ENCODE peak calls at places on chromosomes 4 and X, in six cellular contexts. Z, N, C, G, X and H are unnamed samples.

GRCh38 chrX:38973327-38973726 is 172.1 kb downstream of the MID1IP1 start:
- DNase-seq in Z (no peak), N (no peak), C (no peak), G (no peak), X (no peak), H (no peak)

GRCh38 chr4:3464349-3464905 is 1.3 kb downstream of the DOK7 start:
- DNase-seq in Z (no peak), N (no peak), C (no peak), G (no peak), X (peak; percentile 18), H (no peak)

GRCh38 chr4:53688186-53688790 is 97.0 kb upstream of the LNX1 start:
- DNase-seq in Z (no peak), N (peak; percentile 23), C (no peak), G (no peak), X (no peak), H (no peak)

GRCh38 chr4:174193438-174194015 is 89.9 kb downstream of the FBXO8 start:
- DNase-seq in Z (no peak), N (no peak), C (no peak), G (no peak), X (no peak), H (no peak)

GRCh38 chrX:55056820-55057690 is 17.8 kb upstream of the PAGE2B start:
- DNase-seq in Z (no peak), N (peak; percentile 8), C (no peak), G (no peak), X (no peak), H (no peak)

GRCh38 chr4:56655627-56656345 is 25.3 kb downstream of the HOPX start:
- DNase-seq in Z (no peak), N (peak; percentile 33), C (no peak), G (no peak), X (peak; percentile 26), H (no peak)

GRCh38 chr4:148284526-148285193 is 157.6 kb downstream of the NR3C2 start:
- DNase-seq in Z (no peak), N (no peak), C (no peak), G (no peak), X (no peak), H (no peak)

GRCh38 chr4:96170198-96170597 is 330.3 kb downstream of the PDHA2 start:
- DNase-seq in Z (no peak), N (no peak), C (no peak), G (no peak), X (no peak), H (no peak)

GRCh38 chr4:1026115-1026514 is 14.7 kb downstream of the FGFRL1 start:
- DNase-seq in Z (no peak), N (no peak), C (peak; percentile 65), G (no peak), X (no peak), H (no peak)

GRCh38 chrX:10615931-10616780 is 4.2 kb downstream of the MID1 start:
- DNase-seq in Z (no peak), N (peak; percentile 12), C (peak; percentile 58), G (no peak), X (no peak), H (peak; percentile 34)

GRCh38 chr4:170049793-170050192 is 23.6 kb upstream of the MFAP3L start:
- DNase-seq in Z (no peak), N (no peak), C (no peak), G (no peak), X (no peak), H (no peak)

GRCh38 chrX:25015486-25016360 is at the start of gene ARX:
- DNase-seq in Z (no peak), N (peak; percentile 33), C (peak; percentile 54), G (no peak), X (peak; percentile 68), H (no peak)

GRCh38 chr4:53990641-53991040 is 73.8 kb downstream of the CHIC2 start:
- DNase-seq in Z (no peak), N (no peak), C (no peak), G (no peak), X (no peak), H (no peak)

GRCh38 chr4:85092536-85092935 is 126.0 kb upstream of the WDFY3 start:
- DNase-seq in Z (no peak), N (no peak), C (no peak), G (no peak), X (no peak), H (no peak)

GRCh38 chr4:10917475-10918103 is 233.0 kb upstream of the CLNK start:
- DNase-seq in Z (no peak), N (no peak), C (peak; percentile 61), G (no peak), X (no peak), H (peak; percentile 46)

GRCh38 chr4:3484057-3484973 is 21.2 kb downstream of the DOK7 start:
- DNase-seq in Z (no peak), N (no peak), C (peak; percentile 71), G (no peak), X (peak; percentile 86), H (peak; percentile 83)